ENCODE peak calls at places on chromosomes 4 and X, in four cellular contexts. A is activated naive CD4-positive, alpha-beta T cell treated with anti-CD3 and anti-CD28 coated beads, Interleukin-2, amount 50 U/mL, for 72 hours; N is stomach; P is stimulated activated CD4-positive, alpha-beta T cell treated with anti-CD3 and anti-CD28 coated beads, Interleukin-12 subunit alpha, Interleukin-12 subunit beta, amount 100 ng/mL, for 48 hours. L is an unnamed sample.

GRCh38 chr4:71872221-71872620 is 88.3 kb upstream of the GC start:
- DNase-seq in A (no peak), N (no peak), P (no peak), L (no peak)

GRCh38 chr4:94457692-94458106 is 6.0 kb downstream of the PDLIM5 start:
- DNase-seq in A (no peak), N (no peak), P (no peak), L (no peak)

GRCh38 chr4:186144180-186144579 is 39.7 kb downstream of the FAM149A start:
- DNase-seq in A (no peak), N (no peak), P (no peak), L (no peak)

GRCh38 chr4:188714907-188715306 is 575.7 kb downstream of the TRIML1 start:
- DNase-seq in A (no peak), N (no peak), P (no peak), L (no peak)

GRCh38 chr4:151250706-151251105 is 26.3 kb upstream of the PRSS48 start:
- DNase-seq in A (no peak), N (no peak), P (no peak), L (no peak)

GRCh38 chr4:73170518-73171198 is 87.9 kb downstream of the ANKRD17 start:
- DNase-seq in A (no peak), N (no peak), P (no peak), L (no peak)

GRCh38 chr4:88792268-88792781 is 94.7 kb upstream of the NAP1L5 start:
- DNase-seq in A (no peak), N (no peak), P (no peak), L (no peak)

GRCh38 chr4:86670739-86671138 is 76.6 kb downstream of the PTPN13 start:
- DNase-seq in A (no peak), N (no peak), P (no peak), L (no peak)

GRCh38 chrX:135741192-135741715 is 26.7 kb downstream of the CT45A3 start:
- DNase-seq in A (no peak), N (no peak), P (no peak), L (no peak)

GRCh38 chr4:115090483-115091075 is 22.8 kb downstream of the NDST4 start:
- DNase-seq in A (no peak), N (no peak), P (no peak), L (no peak)

GRCh38 chrX:104136241-104137019 is 20.4 kb downstream of the SLC25A53 start:
- DNase-seq in A (no peak), N (peak), P (no peak), L (no peak)

GRCh38 chr4:165096776-165097175 is 15.9 kb downstream of the TMEM192 start:
- DNase-seq in A (no peak), N (no peak), P (no peak), L (no peak)

GRCh38 chr4:56909083-56909981 is 1.6 kb downstream of the REST start:
- DNase-seq in A (peak), N (peak), P (peak), L (peak)

GRCh38 chrX:65300104-65300809 is 234.3 kb downstream of the LAS1L start:
- DNase-seq in A (no peak), N (no peak), P (no peak), L (no peak)